ENCODE peak calls at places on chromosomes 3 and 15, in six cellular contexts. One of them, this sample, is unnamed.

GRCh38 chr15:39409876-39410505 is 170.9 kb upstream of the THBS1 start:
- DNase-seq in heart left ventricle: no peak
- DNase-seq in astrocyte of the cerebellum: no peak
- DNase-seq in AG10803: peak; percentile 48
- DNase-seq in GM12865: no peak
- DNase-seq in tibial artery: no peak
- DNase-seq in this sample: peak; percentile 61

GRCh38 chr3:140225996-140226395 is 291.0 kb downstream of the CLSTN2 start:
- DNase-seq in tibial artery: no peak
- DNase-seq in AG10803: no peak
- DNase-seq in GM12865: no peak
- DNase-seq in astrocyte of the cerebellum: no peak
- DNase-seq in heart left ventricle: no peak
- DNase-seq in this sample: no peak

GRCh38 chr3:114294940-114295480 is 1.2 kb downstream of the TIGIT start:
- DNase-seq in AG10803: no peak
- DNase-seq in tibial artery: no peak
- DNase-seq in GM12865: no peak
- DNase-seq in astrocyte of the cerebellum: no peak
- DNase-seq in heart left ventricle: no peak
- DNase-seq in this sample: no peak

GRCh38 chr15:44729394-44729913 is 6.9 kb upstream of the TRIM69 start:
- DNase-seq in AG10803: no peak
- DNase-seq in astrocyte of the cerebellum: no peak
- DNase-seq in heart left ventricle: peak; percentile 69
- DNase-seq in tibial artery: no peak
- DNase-seq in GM12865: peak; percentile 72
- DNase-seq in this sample: no peak

GRCh38 chr3:124770341-124771082 is 40.3 kb downstream of the UMPS start:
- DNase-seq in GM12865: peak; percentile 37
- DNase-seq in tibial artery: peak; percentile 35
- DNase-seq in heart left ventricle: peak; percentile 84
- DNase-seq in AG10803: no peak
- DNase-seq in astrocyte of the cerebellum: no peak
- DNase-seq in this sample: peak; percentile 58

GRCh38 chr15:64640146-64640868 is 135.1 kb downstream of the RBPMS2 start:
- DNase-seq in tibial artery: no peak
- DNase-seq in AG10803: no peak
- DNase-seq in heart left ventricle: no peak
- DNase-seq in GM12865: peak; percentile 23
- DNase-seq in astrocyte of the cerebellum: no peak
- DNase-seq in this sample: no peak

GRCh38 chr3:2652416-2652815 is 457.8 kb downstream of the IL5RA start:
- DNase-seq in AG10803: no peak
- DNase-seq in tibial artery: no peak
- DNase-seq in heart left ventricle: no peak
- DNase-seq in GM12865: no peak
- DNase-seq in astrocyte of the cerebellum: no peak
- DNase-seq in this sample: no peak

GRCh38 chr15:24784506-24784905 is 108.9 kb downstream of the NPAP1 start:
- DNase-seq in AG10803: no peak
- DNase-seq in astrocyte of the cerebellum: no peak
- DNase-seq in tibial artery: no peak
- DNase-seq in GM12865: no peak
- DNase-seq in heart left ventricle: no peak
- DNase-seq in this sample: no peak

GRCh38 chr3:6062226-6063187 is 798.4 kb upstream of the GRM7 start:
- DNase-seq in AG10803: no peak
- DNase-seq in tibial artery: no peak
- DNase-seq in astrocyte of the cerebellum: no peak
- DNase-seq in heart left ventricle: no peak
- DNase-seq in GM12865: no peak
- DNase-seq in this sample: no peak

GRCh38 chr3:155525324-155525833 is 219.5 kb downstream of the PLCH1 start:
- DNase-seq in tibial artery: no peak
- DNase-seq in GM12865: no peak
- DNase-seq in astrocyte of the cerebellum: no peak
- DNase-seq in AG10803: no peak
- DNase-seq in heart left ventricle: no peak
- DNase-seq in this sample: no peak

GRCh38 chr3:23041918-23042696 is 161.0 kb upstream of the UBE2E2 start:
- DNase-seq in AG10803: peak; percentile 33
- DNase-seq in GM12865: no peak
- DNase-seq in tibial artery: peak; percentile 44
- DNase-seq in heart left ventricle: no peak
- DNase-seq in astrocyte of the cerebellum: no peak
- DNase-seq in this sample: no peak

GRCh38 chr15:74789171-74789627 is 7.3 kb downstream of the CSK start:
- DNase-seq in astrocyte of the cerebellum: no peak
- DNase-seq in tibial artery: no peak
- DNase-seq in GM12865: peak; percentile 89
- DNase-seq in heart left ventricle: no peak
- DNase-seq in AG10803: no peak
- DNase-seq in this sample: no peak

GRCh38 chr3:183931881-183932280 is 47.2 kb upstream of the PARL start:
- DNase-seq in tibial artery: no peak
- DNase-seq in astrocyte of the cerebellum: no peak
- DNase-seq in heart left ventricle: no peak
- DNase-seq in GM12865: no peak
- DNase-seq in AG10803: no peak
- DNase-seq in this sample: no peak

GRCh38 chr15:52783929-52784798 is 6.0 kb downstream of the ONECUT1 start:
- DNase-seq in AG10803: no peak
- DNase-seq in heart left ventricle: no peak
- DNase-seq in GM12865: peak; percentile 31
- DNase-seq in tibial artery: no peak
- DNase-seq in astrocyte of the cerebellum: no peak
- DNase-seq in this sample: no peak

GRCh38 chr3:192408007-192408655 is 319.2 kb downstream of the FGF12 start:
- DNase-seq in heart left ventricle: peak; percentile 60
- DNase-seq in GM12865: no peak
- DNase-seq in AG10803: no peak
- DNase-seq in tibial artery: no peak
- DNase-seq in astrocyte of the cerebellum: no peak
- DNase-seq in this sample: no peak

GRCh38 chr3:52471371-52472238 is 16.2 kb downstream of the NISCH start:
- DNase-seq in astrocyte of the cerebellum: no peak
- DNase-seq in AG10803: peak; percentile 52
- DNase-seq in heart left ventricle: peak; percentile 85
- DNase-seq in GM12865: peak; percentile 58
- DNase-seq in tibial artery: peak; percentile 67
- DNase-seq in this sample: peak; percentile 76

GRCh38 chr15:75672646-75673425 is 25.1 kb downstream of the SNX33 start:
- DNase-seq in heart left ventricle: no peak
- DNase-seq in AG10803: peak; percentile 72
- DNase-seq in astrocyte of the cerebellum: peak; percentile 49
- DNase-seq in tibial artery: no peak
- DNase-seq in GM12865: no peak
- DNase-seq in this sample: peak; percentile 74

GRCh38 chr15:73352082-73352481 is 16.7 kb downstream of the HCN4 start:
- DNase-seq in GM12865: no peak
- DNase-seq in astrocyte of the cerebellum: no peak
- DNase-seq in AG10803: peak; percentile 27
- DNase-seq in tibial artery: no peak
- DNase-seq in heart left ventricle: no peak
- DNase-seq in this sample: peak; percentile 10

GRCh38 chr3:73143821-73144237 is 82.4 kb downstream of the EBLN2 start:
- DNase-seq in tibial artery: peak; percentile 51
- DNase-seq in GM12865: no peak
- DNase-seq in AG10803: peak; percentile 57
- DNase-seq in heart left ventricle: no peak
- DNase-seq in astrocyte of the cerebellum: peak; percentile 74
- DNase-seq in this sample: peak; percentile 6

GRCh38 chr15:35481992-35482391 is 64.0 kb downstream of the DPH6 start:
- DNase-seq in tibial artery: no peak
- DNase-seq in astrocyte of the cerebellum: peak; percentile 71
- DNase-seq in heart left ventricle: no peak
- DNase-seq in GM12865: no peak
- DNase-seq in AG10803: peak; percentile 50
- DNase-seq in this sample: peak; percentile 59

GRCh38 chr3:99909714-99910508 is 92.2 kb downstream of the CMSS1 start:
- DNase-seq in GM12865: peak; percentile 4
- DNase-seq in AG10803: peak; percentile 43
- DNase-seq in tibial artery: no peak
- DNase-seq in heart left ventricle: no peak
- DNase-seq in astrocyte of the cerebellum: no peak
- DNase-seq in this sample: peak; percentile 59

GRCh38 chr3:115397433-115397832 is 225.9 kb upstream of the GAP43 start:
- DNase-seq in heart left ventricle: no peak
- DNase-seq in tibial artery: no peak
- DNase-seq in astrocyte of the cerebellum: peak; percentile 40
- DNase-seq in AG10803: no peak
- DNase-seq in GM12865: no peak
- DNase-seq in this sample: peak; percentile 59

GRCh38 chr3:21117397-21117796 is 633.6 kb downstream of the ZNF385D start:
- DNase-seq in heart left ventricle: no peak
- DNase-seq in astrocyte of the cerebellum: no peak
- DNase-seq in tibial artery: no peak
- DNase-seq in GM12865: no peak
- DNase-seq in AG10803: no peak
- DNase-seq in this sample: peak; percentile 9

GRCh38 chr3:15223684-15224575 is 17.9 kb downstream of the CAPN7 start:
- DNase-seq in tibial artery: no peak
- DNase-seq in GM12865: no peak
- DNase-seq in heart left ventricle: no peak
- DNase-seq in astrocyte of the cerebellum: no peak
- DNase-seq in AG10803: no peak
- DNase-seq in this sample: no peak

GRCh38 chr15:78049691-78050440 is 27.6 kb downstream of the TBC1D2B start:
- DNase-seq in AG10803: peak; percentile 99
- DNase-seq in astrocyte of the cerebellum: no peak
- DNase-seq in heart left ventricle: no peak
- DNase-seq in tibial artery: no peak
- DNase-seq in GM12865: peak; percentile 71
- DNase-seq in this sample: peak; percentile 92

GRCh38 chr3:133487920-133488540 is 85.5 kb upstream of the CDV3 start:
- DNase-seq in astrocyte of the cerebellum: no peak
- DNase-seq in heart left ventricle: no peak
- DNase-seq in AG10803: no peak
- DNase-seq in tibial artery: no peak
- DNase-seq in GM12865: peak; percentile 70
- DNase-seq in this sample: no peak

DNA sequence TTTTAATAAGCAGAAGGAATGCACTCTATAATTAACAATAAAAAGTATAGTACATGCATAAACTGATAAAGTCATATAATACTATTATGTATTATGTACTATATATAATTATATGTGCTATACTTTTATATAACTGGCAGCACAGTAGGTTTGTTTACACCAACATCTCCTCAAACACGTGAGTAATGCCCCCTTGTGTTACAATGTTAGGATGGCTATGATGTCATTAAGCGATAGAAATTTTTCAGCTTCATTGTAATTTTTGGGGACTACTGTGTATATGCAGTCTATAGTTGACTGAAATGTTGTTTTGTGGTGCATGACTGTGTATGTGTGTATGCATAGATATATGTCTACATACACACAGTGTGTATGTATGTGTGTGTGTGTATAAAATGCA is 100.6 kb downstream of the SLMAP start:
- DNase-seq in GM12865: peak; percentile 15
- DNase-seq in AG10803: no peak
- DNase-seq in tibial artery: no peak
- DNase-seq in heart left ventricle: no peak
- DNase-seq in astrocyte of the cerebellum: no peak
- DNase-seq in this sample: no peak
- TF ChIP-seq CTCF in GM12865: peak; percentile 16
- TF ChIP-seq CTCF in AG10803: peak; percentile 29
- TF ChIP-seq CTCF in tibial artery: no peak
- TF ChIP-seq CTCF in heart left ventricle: no peak
- TF ChIP-seq CTCF in astrocyte of the cerebellum: peak; percentile 19
- TF ChIP-seq CTCF in this sample: no peak

DNA sequence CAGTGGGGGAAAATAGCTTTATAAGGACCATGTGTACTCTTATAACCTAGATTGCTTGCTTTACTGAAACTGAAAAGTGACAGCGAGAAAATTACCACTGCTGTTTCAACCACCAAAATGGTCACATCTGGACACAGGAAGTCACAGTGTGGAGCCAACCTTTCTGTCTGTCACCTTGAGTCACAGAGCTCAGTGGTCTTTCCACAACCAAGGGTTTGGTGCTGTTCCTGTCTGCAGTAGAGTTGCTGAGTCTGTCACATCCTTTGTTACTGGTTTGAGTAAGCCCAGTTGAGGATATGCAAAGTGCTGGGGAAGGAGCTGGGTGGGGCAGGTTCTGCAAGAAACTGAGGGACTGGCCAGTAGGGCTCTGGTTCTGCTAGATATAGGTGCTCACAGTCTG is 139.1 kb upstream of the EIF1B start:
- DNase-seq in AG10803: no peak
- DNase-seq in astrocyte of the cerebellum: no peak
- DNase-seq in GM12865: peak; percentile 90
- DNase-seq in heart left ventricle: no peak
- DNase-seq in tibial artery: no peak
- DNase-seq in this sample: no peak
- H3K4me3 ChIP-seq in AG10803: no peak overlapping the region
- H3K4me3 ChIP-seq in astrocyte of the cerebellum: no peak overlapping the region
- H3K4me3 ChIP-seq in GM12865: no peak overlapping the region
- H3K4me3 ChIP-seq in heart left ventricle: no peak overlapping the region
- H3K4me3 ChIP-seq in tibial artery: no peak overlapping the region
- H3K4me3 ChIP-seq in this sample: no peak overlapping the region

DNA sequence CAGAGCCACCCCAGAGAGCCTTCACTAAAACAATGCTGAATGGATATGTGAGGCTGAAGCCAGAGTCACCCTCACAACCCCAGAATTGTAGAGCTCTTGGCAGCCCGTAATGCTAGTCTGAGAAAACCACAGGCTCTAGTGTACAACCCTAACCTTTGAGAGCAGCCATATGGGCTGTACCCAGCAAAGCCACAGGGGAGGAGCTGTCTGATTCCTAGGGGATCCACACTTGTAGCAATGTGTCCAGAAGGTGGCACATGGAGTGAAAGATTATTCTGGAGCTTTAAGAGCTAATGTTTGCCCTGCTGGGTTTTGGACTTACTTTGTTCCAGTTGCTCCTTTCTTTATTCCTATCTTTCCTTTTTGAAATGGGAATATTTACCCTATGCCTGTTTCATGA is 626.8 kb downstream of the GRM7 start:
- DNase-seq in heart left ventricle: no peak
- DNase-seq in AG10803: no peak
- DNase-seq in astrocyte of the cerebellum: no peak
- DNase-seq in GM12865: no peak
- DNase-seq in tibial artery: no peak
- DNase-seq in this sample: no peak
- TF ChIP-seq CTCF in heart left ventricle: no peak
- TF ChIP-seq CTCF in AG10803: no peak
- TF ChIP-seq CTCF in astrocyte of the cerebellum: no peak
- TF ChIP-seq CTCF in GM12865: no peak
- TF ChIP-seq CTCF in tibial artery: no peak
- TF ChIP-seq CTCF in this sample: no peak

DNA sequence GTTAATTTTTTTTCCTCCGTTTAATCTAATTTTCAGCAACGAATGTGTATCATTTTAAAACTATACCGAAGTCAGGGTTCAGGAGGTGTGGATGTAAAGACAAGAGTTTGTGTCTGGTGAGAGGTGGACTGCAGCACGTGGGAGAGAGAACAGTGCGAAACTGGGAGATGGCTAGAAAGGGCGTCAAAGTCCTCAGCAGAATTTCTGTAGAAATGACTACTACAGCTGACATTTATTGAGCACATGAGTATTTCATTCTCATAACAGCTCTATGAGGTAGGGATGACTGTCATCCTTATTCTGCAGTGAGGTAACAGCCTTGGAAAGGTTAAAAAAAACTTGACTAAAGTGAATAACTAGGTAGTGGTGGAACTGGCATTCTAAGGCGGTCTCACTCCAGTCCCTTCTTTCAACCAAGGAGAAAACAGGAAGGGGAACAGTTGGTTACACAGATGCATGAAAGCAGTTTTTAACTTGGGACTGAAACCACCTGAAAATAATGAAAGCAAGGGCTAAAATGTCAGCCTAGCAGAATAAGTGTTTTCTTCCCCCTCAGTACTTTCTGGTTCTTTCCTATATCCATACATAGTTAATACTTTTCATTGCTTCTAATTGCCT is 611 bp upstream of the AVEN start:
- DNase-seq in astrocyte of the cerebellum: no peak
- DNase-seq in GM12865: peak; percentile 79
- DNase-seq in heart left ventricle: no peak
- DNase-seq in tibial artery: no peak
- DNase-seq in AG10803: no peak
- DNase-seq in this sample: no peak
- H3K4me3 ChIP-seq in astrocyte of the cerebellum: peak overlapping the region; percentile 84
- H3K4me3 ChIP-seq in GM12865: peak overlapping the region; percentile 74
- H3K4me3 ChIP-seq in heart left ventricle: peak overlapping the region; percentile 88
- H3K4me3 ChIP-seq in tibial artery: peak overlapping the region; percentile 72
- H3K4me3 ChIP-seq in AG10803: peak overlapping the region; percentile 95
- H3K4me3 ChIP-seq in this sample: peak overlapping the region; percentile 54